ENCODE peak calls at places on chromosome 1, in ten cellular contexts. J is activated T-cell treated with anti-CD3 and anti-CD28 coated beads, Interleukin-2, amount 50 U/mL, for 72 hours; E is stimulated activated CD4-positive, alpha-beta T cell treated with anti-CD3 and anti-CD28 coated beads, Interleukin-4, amount 100 ng/mL, for 48 hours; P is aorta; A is activated CD4-positive, alpha-beta T cell treated with anti-CD3 and anti-CD28 coated beads, Interleukin-2, amount 10 ng/mL, durations not matched to agents 7 days and 5 days; Z is NCI-H1417; S is T-cell; F is effector memory CD4-positive, alpha-beta T cell; Q is AG10803; W is epithelial cell of esophagus. C is an unnamed sample.

GRCh38 chr1:110007045-110007444 is 22.5 kb downstream of the AHCYL1 start:
- DNase-seq in Z (peak; percentile 62), A (no peak), P (no peak), J (no peak), Q (no peak), E (no peak), W (no peak), S (no peak), F (no peak), C (no peak)

GRCh38 chr1:232650433-232650832 is 20.5 kb upstream of the SIPA1L2 start:
- DNase-seq in S (no peak), E (no peak), W (no peak), A (no peak), F (no peak), Q (no peak), Z (no peak), J (no peak), P (no peak), C (no peak)

GRCh38 chr1:222095606-222096475 is 354.0 kb upstream of the DUSP10 start:
- DNase-seq in S (peak; percentile 58), A (peak; percentile 66), J (peak; percentile 53), W (peak; percentile 36), E (peak; percentile 31), Z (peak; percentile 18), Q (no peak), P (peak; percentile 74), F (peak; percentile 36), C (peak; percentile 61)

GRCh38 chr1:87805661-87806376 is 477.1 kb downstream of the LMO4 start:
- DNase-seq in S (no peak), E (no peak), W (peak; percentile 66), Z (no peak), P (no peak), J (no peak), A (no peak), F (no peak), Q (peak; percentile 49), C (no peak)

GRCh38 chr1:111201275-111202090 is 1.0 kb upstream of the DENND2D start:
- DNase-seq in A (no peak), E (no peak), Z (no peak), S (no peak), P (no peak), Q (no peak), F (no peak), J (no peak), W (no peak), C (no peak)

GRCh38 chr1:167360120-167360519 is 139.4 kb downstream of the POU2F1 start:
- DNase-seq in P (no peak), Z (no peak), A (no peak), W (no peak), J (no peak), E (no peak), Q (peak; percentile 36), F (no peak), S (no peak), C (no peak)

GRCh38 chr1:91502882-91503184 is 2.2 kb downstream of the CDC7 start:
- DNase-seq in S (no peak), Z (peak; percentile 48), A (peak; percentile 19), Q (peak; percentile 20), W (no peak), F (no peak), P (no peak), J (no peak), E (no peak), C (no peak)

GRCh38 chr1:229203030-229203751 is 67.7 kb upstream of the RAB4A start:
- DNase-seq in E (no peak), F (no peak), A (no peak), Z (peak; percentile 6), S (no peak), Q (peak; percentile 66), W (peak; percentile 46), J (no peak), P (no peak), C (no peak)